ENCODE peak calls at places on chromosomes 16 and 17, in four cellular contexts. H, P, Y and G are unnamed samples.

GRCh38 chr16:70683146-70683944 is 2.5 kb downstream of the MTSS2 start:
- DNase-seq in H (no peak), P (no peak), Y (no peak), G (no peak)

GRCh38 chr16:12532871-12533610 is 270.6 kb downstream of the CPPED1 start:
- DNase-seq in H (no peak), P (no peak), Y (no peak), G (no peak)

GRCh38 chr17:31224366-31224765 is 72.7 kb downstream of the OMG start:
- DNase-seq in H (no peak), P (no peak), Y (no peak), G (no peak)

GRCh38 chr16:50797456-50797855 is 55.6 kb downstream of the CYLD start:
- DNase-seq in H (no peak), P (no peak), Y (no peak), G (no peak)

GRCh38 chr17:64118452-64118979 is 11.4 kb downstream of the ERN1 start:
- DNase-seq in H (no peak), P (no peak), Y (no peak), G (no peak)

GRCh38 chr17:43517615-43518386 is 28.3 kb downstream of the ETV4 start:
- DNase-seq in H (no peak), P (no peak), Y (no peak), G (no peak)

GRCh38 chr16:9447195-9447551 is 355.7 kb downstream of the HAPSTR1 start:
- DNase-seq in H (no peak), P (no peak), Y (no peak), G (no peak)

GRCh38 chr17:50781167-50781566 is 13.8 kb upstream of the ANKRD40CL start:
- DNase-seq in H (no peak), P (no peak), Y (no peak), G (no peak)

GRCh38 chr16:57606847-57607501 is 21.5 kb upstream of the ADGRG1 start:
- DNase-seq in H (no peak), P (no peak), Y (no peak), G (no peak)